ENCODE peak calls at places on chromosomes 4 and X, in five cellular contexts. C is naive thymus-derived CD8-positive, alpha-beta T cell; B is tibial nerve; Q is CD4-positive, alpha-beta T cell; P is lung. G is an unnamed sample.

GRCh38 chrX:9882669-9883446 is 84.3 kb upstream of the CLDN34 start:
- DNase-seq in Q (no peak), B (no peak), C (no peak), P (peak), G (no peak)

GRCh38 chr4:2248821-2249261 is 6.9 kb upstream of the HAUS3 start:
- DNase-seq in Q (no peak), P (no peak), B (no peak), C (no peak), G (peak)

GRCh38 chrX:149572743-149573142 is 14.5 kb downstream of the MAGEA9B start:
- DNase-seq in P (no peak), Q (no peak), B (no peak), C (no peak), G (no peak)

GRCh38 chr4:140116442-140117104 is 37.4 kb downstream of the MAML3 start:
- DNase-seq in P (no peak), B (no peak), C (no peak), Q (no peak), G (peak)

GRCh38 chr4:187042251-187042650 is 318.6 kb upstream of the FAT1 start:
- DNase-seq in B (no peak), P (no peak), C (no peak), Q (no peak), G (no peak)

GRCh38 chr4:101169044-101170014 is 178.0 kb downstream of the PPP3CA start:
- DNase-seq in C (peak), B (peak), P (peak), Q (peak), G (peak)

GRCh38 chr4:70437212-70437611 is 34.8 kb upstream of the MUC7 start:
- DNase-seq in Q (no peak), C (no peak), B (no peak), P (no peak), G (no peak)

GRCh38 chr4:154208424-154208823 is 283.2 kb downstream of the DCHS2 start:
- DNase-seq in B (no peak), Q (no peak), P (no peak), C (no peak), G (no peak)

GRCh38 chr4:25378130-25378743 is 1.2 kb downstream of the ANAPC4 start:
- DNase-seq in Q (no peak), C (no peak), P (no peak), B (no peak), G (no peak)